ENCODE peak calls at places on chromosomes 3 and 15, in seven cellular contexts. S is epithelial cell of esophagus; A is CD8-positive, alpha-beta T cell; H is brain microvascular endothelial cell; O is astrocyte of the spinal cord; Y is gastrocnemius medialis; L is IMR-90. P is an unnamed sample.
A peak's percentile ranks its signal among the peaks of the same experiment; 100 is the strongest.

GRCh38 chr15:101244039-101244781 is 7.6 kb downstream of the CHSY1 start:
- DNase-seq in S (no peak), L (peak; percentile 60), A (no peak), H (no peak), O (peak; percentile 63), Y (no peak), P (no peak)

GRCh38 chr15:59186501-59186900 is 20.1 kb upstream of the LDHAL6B start:
- DNase-seq in Y (no peak), S (no peak), A (no peak), L (peak; percentile 91), O (no peak), H (no peak), P (no peak)

GRCh38 chr3:48466386-48467109 is 20.0 kb downstream of the ATRIP start:
- DNase-seq in O (no peak), H (no peak), S (peak; percentile 32), A (peak; percentile 7), L (no peak), Y (peak; percentile 32), P (peak; percentile 72)

GRCh38 chr3:120449701-120450216 is 1.0 kb downstream of the FSTL1 start:
- DNase-seq in O (peak; percentile 76), S (peak; percentile 15), L (peak; percentile 71), H (no peak), A (no peak), Y (no peak), P (no peak)

GRCh38 chr3:159987291-159987711 is 1.3 kb upstream of the IL12A start:
- DNase-seq in A (no peak), S (peak; percentile 42), L (peak; percentile 74), Y (no peak), O (peak; percentile 16), H (peak; percentile 36), P (no peak)

GRCh38 chr15:77915261-77915960 is 162.1 kb downstream of the TBC1D2B start:
- DNase-seq in Y (no peak), S (no peak), A (no peak), L (no peak), O (no peak), H (no peak), P (no peak)

GRCh38 chr3:33041909-33042308 is 55.0 kb downstream of the GLB1 start:
- DNase-seq in A (no peak), O (no peak), Y (no peak), S (no peak), L (no peak), H (no peak), P (no peak)

GRCh38 chr3:182964179-182964578 is 16.2 kb downstream of the DCUN1D1 start:
- DNase-seq in Y (no peak), A (no peak), L (no peak), S (no peak), O (no peak), H (no peak), P (no peak)

GRCh38 chr3:61252836-61253235 is 1.6 kb upstream of the FHIT start:
- DNase-seq in O (no peak), A (no peak), H (no peak), Y (no peak), L (no peak), S (no peak), P (no peak)

GRCh38 chr3:187944391-187945179 is 199.3 kb upstream of the BCL6 start:
- DNase-seq in Y (no peak), H (no peak), O (no peak), A (no peak), L (no peak), S (peak; percentile 54), P (no peak)

GRCh38 chr3:37223084-37223975 is 48.9 kb upstream of the LRRFIP2 start:
- DNase-seq in H (peak; percentile 22), S (no peak), A (no peak), L (peak; percentile 43), Y (no peak), O (peak; percentile 9), P (no peak)

GRCh38 chr3:168048414-168049330 is 47.1 kb downstream of the GOLIM4 start:
- DNase-seq in H (no peak), S (no peak), Y (no peak), O (no peak), A (no peak), L (no peak), P (no peak)

GRCh38 chr15:56001476-56002078 is 8.2 kb upstream of the NEDD4 start:
- DNase-seq in H (no peak), A (no peak), S (peak; percentile 91), L (no peak), Y (no peak), O (no peak), P (no peak)

GRCh38 chr3:178083906-178084823 is 452.1 kb upstream of the KCNMB2 start:
- DNase-seq in O (peak; percentile 25), L (no peak), Y (no peak), S (peak; percentile 19), A (no peak), H (peak; percentile 62), P (no peak)

GRCh38 chr3:106617276-106617675 is 748.5 kb upstream of the CBLB start:
- DNase-seq in Y (no peak), O (no peak), A (no peak), H (no peak), S (no peak), L (peak; percentile 41), P (no peak)

GRCh38 chr15:51737538-51738305 is at the start of gene LYSMD2:
- DNase-seq in S (peak; percentile 51), H (peak; percentile 20), O (peak; percentile 52), A (peak; percentile 59), Y (peak; percentile 43), L (peak; percentile 36), P (peak; percentile 70)

GRCh38 chr3:46880884-46881818 is 3.6 kb downstream of the PTH1R start:
- DNase-seq in L (no peak), Y (no peak), H (no peak), O (no peak), A (no peak), S (no peak), P (no peak)
- H3K4me3 ChIP-seq in L (no peak overlapping the region), Y (peak overlapping the region; percentile 60), H (peak overlapping the region; percentile 22), O (no peak overlapping the region), A (peak overlapping the region; percentile 11), S (no peak overlapping the region), P (peak overlapping the region; percentile 35)

GRCh38 chr15:63042879-63043340 is 363 bp downstream of the TPM1 start:
- DNase-seq in Y (no peak), S (peak; percentile 37), O (no peak), H (no peak), A (no peak), L (no peak), P (peak; percentile 73)
- H3K4me3 ChIP-seq in Y (peak overlapping the region; percentile 88), S (peak overlapping the region; percentile 91), O (peak overlapping the region; percentile 79), H (peak overlapping the region; percentile 100), A (peak overlapping the region; percentile 26), L (peak overlapping the region; percentile 84), P (peak overlapping the region; percentile 99)

GRCh38 chr3:4841225-4841624 is 138.0 kb upstream of the BHLHE40 start:
- DNase-seq in L (peak; percentile 29), S (no peak), Y (no peak), A (no peak), H (no peak), O (no peak), P (no peak)
- H3K4me3 ChIP-seq in L (no peak overlapping the region), S (no peak overlapping the region), Y (no peak overlapping the region), A (no peak overlapping the region), H (no peak overlapping the region), O (no peak overlapping the region), P (no peak overlapping the region)

GRCh38 chr3:194219826-194220407 is 84.0 kb downstream of the HES1 start:
- DNase-seq in L (no peak), H (no peak), A (no peak), S (no peak), Y (no peak), O (no peak), P (no peak)

GRCh38 chr3:194215392-194215791 is 79.4 kb downstream of the HES1 start:
- DNase-seq in H (no peak), A (no peak), L (no peak), Y (no peak), S (no peak), O (no peak), P (no peak)

GRCh38 chr3:194220776-194221735 is 85.1 kb downstream of the HES1 start:
- DNase-seq in Y (no peak), H (no peak), S (peak; percentile 62), O (no peak), A (no peak), L (no peak), P (no peak)

GRCh38 chr3:194223951-194224350 is 88.0 kb downstream of the HES1 start:
- DNase-seq in S (no peak), A (no peak), L (no peak), H (no peak), Y (no peak), O (no peak), P (no peak)

GRCh38 chr3:194218646-194219453 is 82.9 kb downstream of the HES1 start:
- DNase-seq in Y (no peak), S (no peak), H (no peak), O (no peak), A (no peak), L (no peak), P (no peak)
- H3K4me3 ChIP-seq in Y (no peak overlapping the region), S (no peak overlapping the region), H (no peak overlapping the region), O (no peak overlapping the region), A (no peak overlapping the region), L (no peak overlapping the region), P (no peak overlapping the region)

GRCh38 chr3:69008980-69009379 is 4.5 kb downstream of the EOGT start:
- DNase-seq in H (no peak), S (no peak), O (no peak), Y (no peak), L (no peak), A (no peak), P (no peak)

GRCh38 chr3:69012111-69012835 is 1.2 kb downstream of the EOGT start:
- DNase-seq in H (peak; percentile 14), L (peak; percentile 63), O (no peak), S (peak; percentile 93), Y (no peak), A (no peak), P (peak; percentile 25)

GRCh38 chr3:69012836-69013255 is 638 bp downstream of the EOGT start:
- DNase-seq in A (no peak), L (peak; percentile 67), Y (peak; percentile 30), O (peak; percentile 52), H (peak; percentile 25), S (no peak), P (peak; percentile 43)

GRCh38 chr3:69011331-69011730 is 2.2 kb downstream of the EOGT start:
- DNase-seq in H (no peak), L (peak; percentile 54), O (no peak), S (peak; percentile 34), Y (no peak), A (no peak), P (no peak)

DNA sequence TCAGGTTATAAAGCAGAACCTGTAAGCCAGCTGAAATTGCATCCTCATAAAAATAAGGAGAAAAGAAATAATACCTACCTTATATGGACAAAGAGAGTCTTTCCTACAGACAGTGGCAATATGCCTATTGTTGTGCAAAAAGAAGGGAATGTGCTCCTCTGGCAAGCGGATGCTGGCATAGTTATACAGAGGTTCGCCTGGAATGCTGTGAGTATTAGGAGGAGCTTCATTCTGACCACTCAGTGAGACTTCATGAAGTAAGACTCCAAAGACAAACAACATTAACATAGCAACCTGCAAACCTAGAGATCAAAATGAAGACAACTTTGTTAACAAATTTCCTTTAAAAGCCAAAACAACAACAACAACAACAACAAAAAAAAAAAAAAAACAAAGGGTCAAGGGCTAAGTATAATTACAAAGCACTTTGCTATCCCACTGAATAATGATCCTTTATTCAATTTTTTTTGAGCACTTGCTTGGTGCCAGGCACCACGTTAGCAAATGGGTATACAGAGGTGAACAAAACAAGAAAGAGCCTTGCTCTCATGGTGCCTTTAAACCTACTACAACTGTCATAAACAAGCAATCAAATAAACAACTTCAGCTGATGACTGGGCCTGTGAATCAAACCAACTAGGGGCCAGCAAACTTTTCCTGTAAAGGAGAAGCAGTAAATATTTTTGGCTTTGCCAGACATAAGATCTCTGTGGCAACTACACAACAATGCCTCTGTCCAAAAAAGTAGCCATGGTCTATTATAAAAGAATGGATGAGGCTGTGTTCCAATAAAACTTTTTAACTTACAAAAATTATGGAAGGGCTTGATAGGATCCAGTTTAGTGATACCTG is 3.7 kb downstream of the EOGT start:
- DNase-seq in A (no peak), Y (no peak), L (peak; percentile 92), S (peak; percentile 59), H (peak; percentile 68), O (peak; percentile 88), P (no peak)
- H3K4me3 ChIP-seq in A (no peak overlapping the region), Y (no peak overlapping the region), L (no peak overlapping the region), S (no peak overlapping the region), H (no peak overlapping the region), O (no peak overlapping the region), P (no peak overlapping the region)